ENCODE peak calls at places on chromosomes 7 and 10, in ten cellular contexts. Z, V, O, P, W, S, B, U, E and J are unnamed samples.

GRCh38 chr10:87503892-87504291 is 801 bp upstream of the MINPP1 start:
- DNase-seq in Z (no peak), V (peak; percentile 58), O (peak; percentile 35), P (no peak), W (no peak), S (peak; percentile 2), B (no peak), U (no peak), E (no peak), J (peak; percentile 44)

GRCh38 chr7:138095972-138096935 is 20.0 kb downstream of the AKR1D1 start:
- DNase-seq in Z (no peak), V (no peak), O (no peak), P (no peak), W (no peak), S (no peak), B (no peak), U (no peak), E (peak; percentile 48), J (no peak)

GRCh38 chr10:69220510-69220909 is 378 bp downstream of the HKDC1 start:
- DNase-seq in Z (no peak), V (no peak), O (no peak), P (no peak), W (no peak), S (no peak), B (no peak), U (no peak), E (no peak), J (no peak)

GRCh38 chr10:45464958-45465567 is 91.0 kb downstream of the ALOX5 start:
- DNase-seq in Z (no peak), V (peak; percentile 19), O (peak; percentile 67), P (peak; percentile 74), W (no peak), S (peak; percentile 83), B (peak; percentile 88), U (peak; percentile 9), E (peak; percentile 87), J (peak; percentile 71)

GRCh38 chr7:22250390-22250789 is 106.6 kb downstream of the RAPGEF5 start:
- DNase-seq in Z (no peak), V (no peak), O (no peak), P (no peak), W (no peak), S (no peak), B (no peak), U (no peak), E (no peak), J (no peak)

GRCh38 chr10:84820596-84820995 is 492.2 kb downstream of the CCSER2 start:
- DNase-seq in Z (no peak), V (no peak), O (no peak), P (no peak), W (no peak), S (no peak), B (no peak), U (no peak), E (no peak), J (no peak)

GRCh38 chr10:48655426-48656240 is 29.0 kb upstream of the WDFY4 start:
- DNase-seq in Z (no peak), V (peak; percentile 44), O (peak; percentile 42), P (peak; percentile 76), W (peak; percentile 52), S (no peak), B (no peak), U (no peak), E (peak; percentile 26), J (peak; percentile 45)

GRCh38 chr10:75246506-75246905 is 10.7 kb upstream of the COMTD1 start:
- DNase-seq in Z (no peak), V (no peak), O (no peak), P (no peak), W (no peak), S (no peak), B (no peak), U (no peak), E (no peak), J (no peak)

GRCh38 chr10:14583252-14583651 is 191.4 kb downstream of the FAM107B start:
- DNase-seq in Z (no peak), V (no peak), O (no peak), P (no peak), W (no peak), S (no peak), B (peak; percentile 80), U (no peak), E (no peak), J (no peak)

GRCh38 chr7:32071466-32072091 is 1.4 kb upstream of the PDE1C start:
- DNase-seq in Z (no peak), V (no peak), O (no peak), P (no peak), W (no peak), S (no peak), B (no peak), U (no peak), E (no peak), J (no peak)

GRCh38 chr10:112421731-112422130 is 25.0 kb downstream of the ZDHHC6 start:
- DNase-seq in Z (no peak), V (no peak), O (no peak), P (no peak), W (no peak), S (no peak), B (no peak), U (no peak), E (no peak), J (no peak)

GRCh38 chr10:24382979-24383663 is 174.2 kb downstream of the KIAA1217 start:
- DNase-seq in Z (no peak), V (peak; percentile 85), O (no peak), P (no peak), W (no peak), S (no peak), B (no peak), U (peak; percentile 85), E (peak; percentile 65), J (peak; percentile 95)

GRCh38 chr7:144256112-144256511 is 8.5 kb downstream of the OR2A7 start:
- DNase-seq in Z (no peak), V (no peak), O (no peak), P (no peak), W (no peak), S (peak; percentile 1), B (peak; percentile 0), U (no peak), E (no peak), J (peak; percentile 63)

DNA sequence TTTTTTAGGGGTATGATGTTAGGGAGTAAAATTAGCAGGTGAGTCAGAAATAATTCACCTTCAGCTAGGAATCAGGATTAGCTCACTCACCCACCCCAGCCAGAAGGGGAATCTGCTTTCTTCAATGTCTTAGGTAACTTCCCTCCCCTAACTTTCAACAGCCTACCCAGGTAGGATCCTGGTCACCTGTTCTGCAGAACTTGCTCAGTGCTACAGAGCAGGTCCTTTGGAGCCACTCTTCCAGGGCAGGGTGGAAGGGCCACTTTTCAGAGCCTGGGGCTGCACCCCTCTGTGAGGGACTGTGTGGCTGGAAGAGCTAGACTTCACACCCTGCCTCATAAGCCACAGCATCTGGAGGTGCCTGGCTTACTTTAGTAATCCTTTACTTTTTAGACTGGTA is 58.1 kb downstream of the SHH start:
- DNase-seq in Z (no peak), V (no peak), O (no peak), P (no peak), W (no peak), S (no peak), B (no peak), U (no peak), E (no peak), J (peak; percentile 47)
- H3K4me3 ChIP-seq in Z (no peak overlapping the region), V (no peak overlapping the region), O (no peak overlapping the region), P (no peak overlapping the region), W (no peak overlapping the region), S (no peak overlapping the region), B (peak overlapping the region; percentile 69), U (no peak overlapping the region), E (no peak overlapping the region), J (no peak overlapping the region)

GRCh38 chr7:141649865-141650499 is 52.0 kb downstream of the DENND11 start:
- DNase-seq in Z (peak; percentile 68), V (peak; percentile 77), O (peak; percentile 88), P (no peak), W (peak; percentile 89), S (peak; percentile 80), B (peak; percentile 80), U (peak; percentile 15), E (peak; percentile 91), J (peak; percentile 79)
- TF ChIP-seq CTCF in Z (peak; percentile 77), V (peak; percentile 96), O (peak; percentile 98), P (peak; percentile 78), W (peak; percentile 95), S (peak; percentile 84), B (peak; percentile 72), U (peak; percentile 81), E (peak; percentile 88), J (peak; percentile 82)

GRCh38 chr7:45000096-45001032 is at the start of gene CCM2:
- DNase-seq in Z (no peak), V (peak; percentile 36), O (peak; percentile 32), P (peak; percentile 69), W (no peak), S (peak; percentile 80), B (peak; percentile 59), U (no peak), E (peak; percentile 63), J (no peak)

GRCh38 chr7:44995555-44996493 is 4.2 kb upstream of the CCM2 start:
- DNase-seq in Z (no peak), V (no peak), O (no peak), P (no peak), W (no peak), S (no peak), B (peak; percentile 75), U (no peak), E (no peak), J (no peak)

GRCh38 chr7:45001138-45001694 is 1.2 kb downstream of the CCM2 start:
- DNase-seq in Z (no peak), V (peak; percentile 32), O (no peak), P (no peak), W (no peak), S (peak; percentile 46), B (peak; percentile 76), U (peak; percentile 76), E (peak; percentile 74), J (peak; percentile 76)

GRCh38 chr7:44999245-45000095 is 531 bp upstream of the CCM2 start:
- DNase-seq in Z (peak; percentile 88), V (peak; percentile 96), O (peak; percentile 99), P (peak; percentile 99), W (peak; percentile 82), S (peak; percentile 99), B (peak; percentile 100), U (peak; percentile 92), E (peak; percentile 100), J (peak; percentile 100)

DNA sequence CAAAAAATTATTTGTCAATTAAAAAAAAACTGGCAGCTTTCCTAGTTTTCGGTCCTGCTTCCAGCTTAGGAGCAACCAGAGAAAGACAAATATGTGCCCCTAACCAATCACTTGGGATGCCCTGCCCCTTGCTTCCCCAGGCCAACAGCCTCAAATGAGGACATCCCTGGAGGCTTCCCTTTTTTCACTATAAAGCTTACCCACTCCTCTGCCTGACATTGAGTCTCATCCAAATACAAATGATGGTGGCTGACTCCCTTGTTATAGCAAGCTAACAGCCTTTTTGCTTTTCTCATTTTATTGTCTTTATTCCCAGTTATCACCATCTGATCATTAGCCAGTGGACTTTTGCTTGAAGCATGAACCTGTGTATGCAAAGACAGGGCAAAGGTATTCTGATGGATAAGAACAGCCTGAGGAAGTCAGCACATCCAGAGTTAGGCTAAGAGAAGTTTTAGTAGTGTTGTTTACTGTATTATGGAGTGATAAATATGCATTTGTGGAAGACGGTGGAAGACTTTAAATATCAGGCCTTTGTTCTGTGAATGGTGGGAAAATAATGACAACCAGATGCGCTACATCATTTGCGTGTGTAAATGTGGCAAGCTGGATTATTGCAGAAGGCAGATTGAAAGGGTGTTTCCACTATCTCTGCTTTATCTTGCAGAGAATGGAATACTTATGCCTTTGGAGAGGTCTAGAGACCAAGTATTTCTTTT is 1.7 kb upstream of the CCM2 start:
- DNase-seq in Z (no peak), V (no peak), O (no peak), P (no peak), W (no peak), S (no peak), B (no peak), U (no peak), E (no peak), J (no peak)
- H3K4me3 ChIP-seq in Z (no peak overlapping the region), V (no peak overlapping the region), O (no peak overlapping the region), P (peak overlapping the region; percentile 80), W (peak overlapping the region; percentile 56), S (peak overlapping the region; percentile 85), B (peak overlapping the region; percentile 97), U (no peak overlapping the region), E (no peak overlapping the region), J (no peak overlapping the region)

GRCh38 chr10:110523736-110524135 is 26.0 kb downstream of the DUSP5 start:
- DNase-seq in Z (no peak), V (no peak), O (no peak), P (no peak), W (no peak), S (no peak), B (no peak), U (no peak), E (no peak), J (no peak)
- TF ChIP-seq CTCF in Z (no peak), V (no peak), O (no peak), P (no peak), W (no peak), S (no peak), B (no peak), U (no peak), E (no peak), J (no peak)